ENCODE peak calls at places on chromosomes 4 and X, in seven cellular contexts. U is cardiac muscle cell, W is A549, E is right lobe of liver, H is RPMI8226, S is H4, R is amygdala. J is an unnamed sample.

GRCh38 chr4:186778134-186778533 is 54.5 kb upstream of the FAT1 start:
- DNase-seq in U (no peak), W (no peak), E (no peak), H (no peak), S (no peak), R (no peak), J (no peak)

GRCh38 chrX:103845165-103845653 is 13.2 kb upstream of the RAB9B start:
- DNase-seq in U (peak), W (peak), E (peak), H (peak), S (peak), R (no peak), J (peak)

GRCh38 chrX:153766871-153767673 is 3.0 kb downstream of the PLXNB3 start:
- DNase-seq in U (no peak), W (no peak), E (peak), H (no peak), S (no peak), R (no peak), J (no peak)

GRCh38 chr4:112552668-112553067 is 36.7 kb upstream of the NEUROG2 start:
- DNase-seq in U (no peak), W (no peak), E (no peak), H (no peak), S (no peak), R (no peak), J (peak)

GRCh38 chr4:675980-676870 is 1.9 kb downstream of the MYL5 start:
- DNase-seq in U (no peak), W (no peak), E (no peak), H (no peak), S (no peak), R (no peak), J (no peak)

GRCh38 chr4:102500371-102501175 is 586 bp upstream of the NFKB1 start:
- DNase-seq in U (peak), W (no peak), E (peak), H (peak), S (peak), R (no peak), J (peak)

GRCh38 chrX:12701625-12702024 is 89.6 kb upstream of the PRPS2 start:
- DNase-seq in U (peak), W (peak), E (peak), H (peak), S (peak), R (peak), J (peak)

GRCh38 chrX:109537324-109537665 is 651 bp downstream of the NXT2 start:
- DNase-seq in U (peak), W (no peak), E (peak), H (no peak), S (peak), R (peak), J (peak)

J was measured in LoVo.